ENCODE peak calls at places on chromosome 9, in seven cellular contexts. I is erythroblast; R is HuH-7; Q is stimulated activated CD8-positive, alpha-beta memory T cell treated with anti-CD3 and anti-CD28 coated beads, Interleukin-4, amount 100 ng/mL, for 4 hours; L is GM12891; H is activated naive CD8-positive, alpha-beta T cell treated with anti-CD3 and anti-CD28 coated beads for 36 hours; Y is ELF-1. B is an unnamed sample.
A peak's percentile ranks its signal among the peaks of the same experiment; 100 is the strongest.

GRCh38 chr9:8268216-8268878 is 468.8 kb upstream of the DMAC1 start:
- DNase-seq in I (no peak), R (no peak), Q (no peak), L (no peak), H (no peak), Y (no peak), B (no peak)

GRCh38 chr9:6852243-6852963 is 94.6 kb downstream of the KDM4C start:
- DNase-seq in I (no peak), R (no peak), Q (no peak), L (no peak), H (no peak), Y (no peak), B (no peak)

GRCh38 chr9:125970340-125970739 is 223.2 kb downstream of the PBX3 start:
- DNase-seq in I (no peak), R (no peak), Q (no peak), L (no peak), H (no peak), Y (no peak), B (no peak)

GRCh38 chr9:37187713-37188439 is 67.5 kb downstream of the ZCCHC7 start:
- DNase-seq in I (no peak), R (no peak), Q (no peak), L (no peak), H (no peak), Y (no peak), B (peak; percentile 75)

GRCh38 chr9:3863114-3863528 is 337.3 kb upstream of the RFX3 start:
- DNase-seq in I (no peak), R (no peak), Q (no peak), L (no peak), H (no peak), Y (no peak), B (no peak)

GRCh38 chr9:36036780-36037579 is at the start of gene RECK:
- DNase-seq in I (peak; percentile 77), R (peak; percentile 74), Q (peak; percentile 73), L (peak; percentile 82), H (peak; percentile 92), Y (peak; percentile 90), B (no peak)

GRCh38 chr9:88979021-88979420 is 12.2 kb upstream of the S1PR3 start:
- DNase-seq in I (no peak), R (no peak), Q (no peak), L (no peak), H (no peak), Y (no peak), B (no peak)

GRCh38 chr9:137041134-137041533 is 4.8 kb downstream of the NPDC1 start:
- DNase-seq in I (no peak), R (no peak), Q (no peak), L (no peak), H (no peak), Y (no peak), B (no peak)

GRCh38 chr9:98944130-98945074 is 695 bp downstream of the COL15A1 start:
- DNase-seq in I (peak; percentile 68), R (no peak), Q (no peak), L (no peak), H (peak; percentile 5), Y (peak; percentile 40), B (no peak)

GRCh38 chr9:87184956-87185642 is 237.8 kb upstream of the GAS1 start:
- DNase-seq in I (no peak), R (no peak), Q (no peak), L (no peak), H (no peak), Y (no peak), B (no peak)

GRCh38 chr9:132755096-132755495 is 84.8 kb downstream of the GTF3C4 start:
- DNase-seq in I (no peak), R (no peak), Q (no peak), L (no peak), H (no peak), Y (no peak), B (no peak)

GRCh38 chr9:130768265-130768664 is 66.8 kb upstream of the ABL1 start:
- DNase-seq in I (no peak), R (peak; percentile 55), Q (no peak), L (no peak), H (no peak), Y (peak; percentile 62), B (no peak)

GRCh38 chr9:224540-225520 is 10.2 kb downstream of the DOCK8 start:
- DNase-seq in I (peak; percentile 36), R (no peak), Q (no peak), L (no peak), H (no peak), Y (peak; percentile 4), B (no peak)

GRCh38 chr9:101514056-101514455 is 19.6 kb upstream of the RNF20 start:
- DNase-seq in I (no peak), R (no peak), Q (no peak), L (no peak), H (no peak), Y (no peak), B (no peak)

GRCh38 chr9:38026021-38026809 is 42.8 kb downstream of the SHB start:
- DNase-seq in I (no peak), R (no peak), Q (no peak), L (no peak), H (no peak), Y (peak; percentile 71), B (no peak)

GRCh38 chr9:75491533-75491932 is 398.9 kb upstream of the PCSK5 start:
- DNase-seq in I (no peak), R (peak; percentile 34), Q (no peak), L (no peak), H (no peak), Y (no peak), B (no peak)

GRCh38 chr9:97633859-97634485 is 351 bp downstream of the NCBP1 start:
- DNase-seq in I (peak; percentile 51), R (no peak), Q (no peak), L (no peak), H (no peak), Y (no peak), B (no peak)

GRCh38 chr9:30197954-30198353 is 2186.5 kb upstream of the ACO1 start:
- DNase-seq in I (peak; percentile 38), R (no peak), Q (no peak), L (no peak), H (no peak), Y (no peak), B (no peak)

GRCh38 chr9:126380447-126380846 is 53.8 kb downstream of the MVB12B start:
- DNase-seq in I (no peak), R (no peak), Q (no peak), L (no peak), H (no peak), Y (no peak), B (no peak)

GRCh38 chr9:131043646-131044045 is 34.7 kb downstream of the LAMC3 start:
- DNase-seq in I (no peak), R (no peak), Q (no peak), L (no peak), H (no peak), Y (no peak), B (no peak)

GRCh38 chr9:113210815-113211214 is 10.3 kb downstream of the FKBP15 start:
- DNase-seq in I (no peak), R (no peak), Q (no peak), L (no peak), H (no peak), Y (no peak), B (no peak)

GRCh38 chr9:123513554-123513953 is 157.6 kb downstream of the CRB2 start:
- DNase-seq in I (no peak), R (no peak), Q (no peak), L (no peak), H (no peak), Y (no peak), B (no peak)

GRCh38 chr9:89497978-89498844 is at the start of gene SEMA4D:
- DNase-seq in I (peak; percentile 65), R (no peak), Q (no peak), L (peak; percentile 70), H (peak; percentile 58), Y (peak; percentile 44), B (no peak)

GRCh38 chr9:87540444-87541105 is 42.9 kb downstream of the DAPK1 start:
- DNase-seq in I (no peak), R (no peak), Q (no peak), L (no peak), H (no peak), Y (no peak), B (no peak)

GRCh38 chr9:110278080-110278707 is 21.9 kb upstream of the TXN start:
- DNase-seq in I (no peak), R (no peak), Q (no peak), L (no peak), H (no peak), Y (no peak), B (no peak)

GRCh38 chr9:125233678-125234077 is 7.5 kb downstream of the HSPA5 start:
- DNase-seq in I (no peak), R (no peak), Q (no peak), L (no peak), H (no peak), Y (peak; percentile 43), B (no peak)

GRCh38 chr9:72602629-72603028 is 81.2 kb downstream of the TMC1 start:
- DNase-seq in I (no peak), R (no peak), Q (no peak), L (no peak), H (no peak), Y (no peak), B (no peak)

GRCh38 chr9:34125681-34126206 is 754 bp downstream of the DCAF12 start:
- DNase-seq in I (peak; percentile 67), R (peak; percentile 21), Q (no peak), L (no peak), H (no peak), Y (peak; percentile 39), B (no peak)

GRCh38 chr9:97714435-97714834 is 17.3 kb upstream of the XPA start:
- DNase-seq in I (no peak), R (no peak), Q (no peak), L (no peak), H (no peak), Y (no peak), B (no peak)

GRCh38 chr9:112037281-112038016 is 137.6 kb downstream of the SUSD1 start:
- DNase-seq in I (no peak), R (no peak), Q (peak; percentile 38), L (no peak), H (peak; percentile 63), Y (no peak), B (peak; percentile 97)

GRCh38 chr9:116327702-116328440 is 174.3 kb downstream of the PAPPA start:
- DNase-seq in I (no peak), R (no peak), Q (no peak), L (no peak), H (no peak), Y (no peak), B (no peak)

GRCh38 chr9:129102791-129103594 is 7.6 kb downstream of the CRAT start:
- DNase-seq in I (peak; percentile 65), R (peak; percentile 93), Q (no peak), L (no peak), H (no peak), Y (peak; percentile 79), B (no peak)

GRCh38 chr9:132006657-132007370 is 72.9 kb downstream of the MED27 start:
- DNase-seq in I (no peak), R (no peak), Q (no peak), L (peak; percentile 22), H (peak; percentile 34), Y (no peak), B (peak; percentile 67)

GRCh38 chr9:14593406-14593805 is 99.8 kb downstream of the ZDHHC21 start:
- DNase-seq in I (no peak), R (no peak), Q (no peak), L (no peak), H (no peak), Y (no peak), B (no peak)

GRCh38 chr9:105978336-105978735 is 284.0 kb downstream of the TMEM38B start:
- DNase-seq in I (no peak), R (no peak), Q (no peak), L (no peak), H (no peak), Y (no peak), B (no peak)

GRCh38 chr9:94144394-94144793 is 60.1 kb downstream of the PTPDC1 start:
- DNase-seq in I (no peak), R (no peak), Q (no peak), L (no peak), H (no peak), Y (no peak), B (no peak)

GRCh38 chr9:33350310-33350709 is 52.1 kb downstream of the AQP7 start:
- DNase-seq in I (no peak), R (no peak), Q (no peak), L (no peak), H (no peak), Y (no peak), B (no peak)

GRCh38 chr9:4640027-4640426 is 22.1 kb upstream of the PLPP6 start:
- DNase-seq in I (no peak), R (no peak), Q (no peak), L (no peak), H (peak; percentile 19), Y (peak; percentile 52), B (no peak)